ENCODE peak calls at places on chromosome 10, in four cellular contexts. K is activated CD8-positive, alpha-beta T cell treated with anti-CD3 and anti-CD28 coated beads, Interleukin-2, amount 10 ng/mL, durations not matched to agents 7 days and 5 days; T is naive thymus-derived CD8-positive, alpha-beta T cell; O is memory B cell. N is an unnamed sample.

GRCh38 chr10:110456523-110457091 is 41.1 kb upstream of the DUSP5 start:
- ATAC-seq in O (no peak), T (no peak), K (no peak), N (no peak)

GRCh38 chr10:870564-871166 is 60.8 kb downstream of the LARP4B start:
- ATAC-seq in K (no peak), O (no peak), T (no peak), N (no peak)

GRCh38 chr10:58316874-58317273 is 17.9 kb upstream of the UBE2D1 start:
- ATAC-seq in K (no peak), T (no peak), O (no peak), N (no peak)

GRCh38 chr10:121070257-121070656 is 219.1 kb downstream of the WDR11 start:
- ATAC-seq in T (no peak), O (no peak), K (no peak), N (no peak)

GRCh38 chr10:69766161-69766910 is 35.4 kb upstream of the COL13A1 start:
- ATAC-seq in K (no peak), O (no peak), T (no peak), N (no peak)

GRCh38 chr10:32952094-32952493 is 5.9 kb downstream of the ITGB1 start:
- ATAC-seq in K (no peak), T (no peak), O (no peak), N (no peak)

GRCh38 chr10:75353183-75353582 is 48.4 kb downstream of the ZNF503 start:
- ATAC-seq in T (no peak), O (no peak), K (no peak), N (no peak)

GRCh38 chr10:133388265-133388972 is 5.5 kb upstream of the MTG1 start:
- ATAC-seq in T (no peak), O (no peak), K (no peak), N (no peak)

GRCh38 chr10:14742382-14742781 is 32.3 kb downstream of the FAM107B start:
- ATAC-seq in T (no peak), O (no peak), K (no peak), N (no peak)

GRCh38 chr10:4512557-4513286 is 313.3 kb upstream of the AKR1E2 start:
- ATAC-seq in T (no peak), K (no peak), O (no peak), N (peak)

GRCh38 chr10:119650062-119650461 is 1.1 kb upstream of the BAG3 start:
- ATAC-seq in K (no peak), O (no peak), T (no peak), N (no peak)

GRCh38 chr10:75480374-75480773 is 49.0 kb downstream of the LRMDA start:
- ATAC-seq in O (no peak), T (no peak), K (no peak), N (no peak)

GRCh38 chr10:84367256-84367655 is 38.9 kb downstream of the CCSER2 start:
- ATAC-seq in T (no peak), O (no peak), K (no peak), N (no peak)

GRCh38 chr10:113053091-113053490 is 103.0 kb downstream of the TCF7L2 start:
- ATAC-seq in K (no peak), O (no peak), T (no peak), N (peak)

N was measured in gastroesophageal sphincter.